ENCODE peak calls at places on chromosome 5, in nine cellular contexts. C is heart left ventricle, V is tibial nerve, Q is adrenal gland, W is IMR-90, S is spleen, K is transverse colon, J is stomach, O is uterus. T is an unnamed sample.

GRCh38 chr5:30505014-30505886 is 688.2 kb upstream of the CDH6 start:
- DNase-seq in S (no peak), V (no peak), W (peak; percentile 64), O (no peak), K (no peak), C (no peak), J (no peak), Q (no peak), T (no peak)

GRCh38 chr5:74762599-74762998 is 4.3 kb downstream of the GFM2 start:
- DNase-seq in C (no peak), V (no peak), K (no peak), W (peak; percentile 83), J (no peak), S (no peak), Q (no peak), O (no peak), T (no peak)

GRCh38 chr5:175201393-175201792 is 242.6 kb downstream of the DRD1 start:
- DNase-seq in W (peak; percentile 61), Q (no peak), V (no peak), C (no peak), S (no peak), O (no peak), K (no peak), J (no peak), T (no peak)

GRCh38 chr5:177336603-177337494 is 14.6 kb downstream of the LMAN2 start:
- DNase-seq in C (no peak), J (no peak), W (no peak), V (no peak), S (peak; percentile 71), K (no peak), Q (no peak), O (no peak), T (no peak)

GRCh38 chr5:95822408-95823240 is at the start of gene GLRX:
- DNase-seq in O (peak; percentile 71), C (peak; percentile 76), W (peak; percentile 89), V (peak; percentile 59), S (peak; percentile 86), J (peak; percentile 81), K (peak; percentile 86), Q (peak; percentile 88), T (peak; percentile 94)

GRCh38 chr5:142720561-142721275 is 34.8 kb upstream of the FGF1 start:
- DNase-seq in O (no peak), Q (peak; percentile 77), S (no peak), J (peak; percentile 77), C (no peak), W (peak; percentile 33), V (no peak), K (peak; percentile 58), T (no peak)

GRCh38 chr5:162888268-162888667 is 549.1 kb upstream of the CCNG1 start:
- DNase-seq in K (no peak), V (no peak), C (no peak), S (no peak), J (no peak), Q (no peak), W (no peak), O (no peak), T (no peak)

GRCh38 chr5:173781826-173782670 is 106.1 kb upstream of the CPEB4 start:
- DNase-seq in W (peak; percentile 94), C (peak; percentile 70), V (peak; percentile 60), Q (peak; percentile 97), J (peak; percentile 77), S (peak; percentile 89), K (peak; percentile 73), O (peak; percentile 87), T (peak; percentile 92)

GRCh38 chr5:95718203-95718602 is 12.9 kb upstream of the RHOBTB3 start:
- DNase-seq in V (no peak), C (no peak), Q (no peak), O (no peak), W (no peak), K (no peak), J (no peak), S (no peak), T (no peak)

GRCh38 chr5:134648425-134649162 is at the start of gene SEC24A:
- DNase-seq in V (peak; percentile 78), Q (peak; percentile 96), O (peak; percentile 80), C (peak; percentile 90), S (peak; percentile 97), K (peak; percentile 94), W (peak; percentile 87), J (peak; percentile 94), T (peak; percentile 83)

GRCh38 chr5:2181164-2181956 is 298.6 kb upstream of the IRX4 start:
- DNase-seq in O (no peak), W (no peak), C (no peak), J (no peak), V (no peak), K (no peak), Q (no peak), S (no peak), T (no peak)

GRCh38 chr5:140362311-140362710 is 2.3 kb downstream of the SLC4A9 start:
- DNase-seq in V (no peak), O (no peak), K (no peak), C (no peak), S (no peak), W (no peak), J (no peak), Q (no peak), T (no peak)

GRCh38 chr5:97752871-97753270 is 569.8 kb upstream of the RIOK2 start:
- DNase-seq in V (no peak), W (peak; percentile 6), O (no peak), K (no peak), C (no peak), S (no peak), J (no peak), Q (no peak), T (no peak)

GRCh38 chr5:159094745-159095144 is 5.0 kb downstream of the EBF1 start:
- DNase-seq in K (peak; percentile 44), Q (peak; percentile 81), O (peak; percentile 89), J (peak; percentile 50), V (peak; percentile 83), C (peak; percentile 78), W (peak; percentile 69), S (peak; percentile 81), T (peak; percentile 74)

GRCh38 chr5:59840200-59840601 is 53.3 kb downstream of the PDE4D start:
- DNase-seq in C (no peak), W (peak; percentile 72), S (no peak), O (no peak), J (no peak), V (no peak), Q (no peak), K (no peak), T (no peak)

GRCh38 chr5:152221721-152222629 is 183.1 kb downstream of the NMUR2 start:
- DNase-seq in S (no peak), J (no peak), Q (no peak), V (no peak), W (no peak), C (no peak), O (no peak), K (no peak), T (no peak)

GRCh38 chr5:40027395-40027794 is 602.6 kb upstream of the DAB2 start:
- DNase-seq in K (no peak), Q (no peak), W (no peak), O (no peak), J (no peak), S (no peak), V (no peak), C (no peak), T (no peak)

GRCh38 chr5:65076251-65076869 is 307.6 kb downstream of the CWC27 start:
- DNase-seq in Q (no peak), V (no peak), J (no peak), W (peak; percentile 54), K (peak; percentile 17), C (peak; percentile 27), S (no peak), O (peak; percentile 75), T (no peak)

GRCh38 chr5:137842296-137842695 is 25.4 kb upstream of the MYOT start:
- DNase-seq in O (no peak), W (no peak), Q (no peak), V (no peak), K (no peak), S (no peak), J (no peak), C (no peak), T (no peak)

GRCh38 chr5:54207566-54207965 is 102.8 kb downstream of the ARL15 start:
- DNase-seq in Q (no peak), O (no peak), C (no peak), S (no peak), V (no peak), W (no peak), K (no peak), J (no peak), T (no peak)

GRCh38 chr5:52491829-52492217 is 295.9 kb upstream of the ITGA1 start:
- DNase-seq in V (no peak), S (no peak), W (no peak), Q (no peak), J (no peak), C (no peak), O (no peak), K (no peak), T (no peak)

GRCh38 chr5:139277171-139277570 is 16.4 kb upstream of the MATR3 start:
- DNase-seq in Q (no peak), K (no peak), C (no peak), V (no peak), O (no peak), J (no peak), S (no peak), W (no peak), T (peak; percentile 32)
- TF ChIP-seq POLR2A in Q (no peak), K (no peak), C (no peak), V (no peak), O (no peak), J (no peak), S (no peak), W (no peak), T (no peak)

GRCh38 chr5:166961028-166961427 is 1330.4 kb upstream of the WWC1 start:
- DNase-seq in W (peak; percentile 0), Q (no peak), V (no peak), K (no peak), J (no peak), S (no peak), C (no peak), O (no peak), T (no peak)
- TF ChIP-seq CTCF in W (peak; percentile 28), Q (no peak), V (no peak), K (peak; percentile 22), J (no peak), S (peak; percentile 33), C (no peak), O (no peak), T (no peak)

DNA sequence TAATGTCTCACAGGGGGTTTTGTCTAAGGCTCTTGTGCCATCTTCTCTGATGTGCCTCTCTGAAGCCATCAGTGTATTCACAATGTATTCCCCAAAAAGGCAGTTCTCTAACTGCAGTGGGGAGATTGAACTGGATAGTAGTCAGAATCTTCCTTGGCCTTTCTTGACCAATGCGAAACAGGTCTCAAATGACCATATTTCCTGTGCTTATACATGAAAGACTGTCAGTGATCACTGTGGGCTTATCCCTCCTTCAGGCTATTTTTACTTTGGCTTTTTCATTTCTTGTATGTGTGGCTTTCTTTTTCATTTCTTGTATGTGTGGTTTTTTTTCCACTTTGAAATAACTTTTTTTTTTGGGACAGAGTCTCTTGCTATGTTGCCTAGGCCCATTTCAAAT is 19.7 kb downstream of the HMGXB3 start:
- DNase-seq in S (no peak), K (no peak), O (no peak), Q (no peak), J (no peak), W (no peak), V (no peak), C (no peak), T (no peak)
- TF ChIP-seq POLR2A in S (no peak), K (no peak), O (no peak), Q (no peak), J (no peak), W (no peak), V (no peak), C (no peak), T (no peak)

GRCh38 chr5:179694561-179694960 is 4.2 kb upstream of the CANX start:
- DNase-seq in Q (no peak), W (no peak), O (no peak), C (no peak), K (no peak), J (no peak), S (no peak), V (no peak), T (no peak)
- TF ChIP-seq CTCF in Q (no peak), W (no peak), O (no peak), C (no peak), K (no peak), J (no peak), S (no peak), V (no peak), T (no peak)

T was measured in lower leg skin.